ENCODE peak calls at places on chromosomes 5 and 9, in four cellular contexts. V is Karpas-422, E is neuronal stem cell, W is OCI-LY7. O is an unnamed sample.

GRCh38 chr9:124212381-124213050 is 45.2 kb upstream of the NEK6 start:
- DNase-seq in V (no peak), E (no peak), W (no peak), O (no peak)

GRCh38 chr5:113050606-113051391 is 74.2 kb downstream of the DCP2 start:
- DNase-seq in V (no peak), W (no peak), E (no peak), O (peak; percentile 72)

GRCh38 chr9:13145340-13145739 is 134.2 kb downstream of the MPDZ start:
- DNase-seq in W (no peak), V (no peak), E (no peak), O (no peak)

GRCh38 chr5:142843029-142843905 is 73.1 kb downstream of the ARHGAP26 start:
- DNase-seq in V (no peak), W (no peak), E (no peak), O (no peak)

GRCh38 chr9:91775011-91775707 is 174.9 kb downstream of the ROR2 start:
- DNase-seq in V (peak; percentile 88), W (peak; percentile 69), E (peak; percentile 69), O (peak; percentile 68)

GRCh38 chr9:129491486-129491855 is 129.4 kb downstream of the C9orf50 start:
- DNase-seq in V (no peak), E (no peak), W (no peak), O (no peak)

GRCh38 chr9:96874947-96875459 is 20.7 kb upstream of the ZNF782 start:
- DNase-seq in E (no peak), W (peak; percentile 70), V (no peak), O (peak; percentile 71)

GRCh38 chr5:172076783-172077244 is 70.4 kb upstream of the FBXW11 start:
- DNase-seq in W (no peak), E (no peak), V (no peak), O (no peak)

GRCh38 chr5:179549973-179550510 is 312 bp upstream of the RUFY1 start:
- DNase-seq in W (peak; percentile 80), V (peak; percentile 91), E (peak; percentile 42), O (no peak)

GRCh38 chr9:135095470-135096407 is 8.3 kb downstream of the OLFM1 start:
- DNase-seq in V (peak; percentile 43), W (no peak), E (no peak), O (no peak)

GRCh38 chr9:79447760-79448159 is 124.0 kb upstream of the TLE4 start:
- DNase-seq in W (no peak), E (no peak), V (no peak), O (no peak)

GRCh38 chr5:2187687-2188086 is 305.0 kb upstream of the IRX4 start:
- DNase-seq in E (no peak), V (no peak), W (no peak), O (no peak)

GRCh38 chr5:123754167-123754840 is 242.3 kb downstream of the CSNK1G3 start:
- DNase-seq in E (no peak), V (no peak), W (no peak), O (no peak)

GRCh38 chr5:123753349-123754166 is 241.6 kb downstream of the CSNK1G3 start:
- DNase-seq in V (no peak), E (no peak), W (no peak), O (no peak)

GRCh38 chr5:123754903-123755302 is 242.9 kb downstream of the CSNK1G3 start:
- DNase-seq in W (no peak), E (no peak), V (no peak), O (no peak)

GRCh38 chr5:123755587-123756324 is 243.8 kb downstream of the CSNK1G3 start:
- DNase-seq in V (no peak), E (no peak), W (no peak), O (no peak)

DNA sequence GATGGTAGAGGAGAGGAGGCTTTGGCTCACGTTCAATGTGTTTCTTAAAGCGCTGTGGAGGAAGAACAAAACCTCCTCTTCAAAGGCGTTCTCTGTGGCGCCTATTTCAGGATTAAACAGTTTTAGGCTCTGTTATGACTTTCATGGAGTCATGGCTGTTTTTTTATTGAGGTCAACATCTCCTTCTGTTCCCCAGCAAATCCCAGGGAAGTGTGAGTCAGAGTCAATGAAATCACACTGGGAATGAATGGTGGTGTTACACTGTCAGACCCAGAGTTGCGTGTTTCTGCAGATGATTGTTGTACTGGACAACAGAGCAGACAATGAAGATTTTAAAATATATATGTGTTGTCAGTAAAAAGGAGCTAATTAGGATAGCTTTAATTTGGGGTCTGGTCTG is 240.6 kb downstream of the CSNK1G3 start:
- DNase-seq in E (no peak), V (no peak), W (no peak), O (no peak)
- H2AFZ ChIP-seq in E (peak overlapping the region; percentile 69), V (no peak overlapping the region), W (no peak overlapping the region), O (no peak overlapping the region)

DNA sequence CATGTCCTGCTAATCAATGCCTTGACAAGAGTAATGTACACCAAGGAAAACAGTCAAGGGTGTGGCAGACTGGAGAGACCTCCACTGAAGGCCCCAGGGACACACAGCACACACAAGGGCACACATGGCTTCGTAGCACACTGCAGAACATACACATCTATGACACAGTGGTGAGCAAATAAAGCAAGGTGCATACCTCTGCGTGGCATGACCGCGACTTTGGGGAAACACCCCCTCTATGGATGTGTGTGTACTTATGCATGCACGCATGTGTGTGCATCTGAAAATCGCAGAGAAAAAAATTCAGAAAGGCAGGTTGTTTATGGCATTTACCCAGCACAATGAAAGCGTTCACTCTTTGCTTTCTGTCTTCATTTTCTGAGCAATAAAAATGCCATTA is 20.5 kb downstream of the SEMA4D start:
- DNase-seq in V (no peak), W (no peak), E (no peak), O (no peak)
- H2AFZ ChIP-seq in V (no peak overlapping the region), W (no peak overlapping the region), E (no peak overlapping the region), O (no peak overlapping the region)

DNA sequence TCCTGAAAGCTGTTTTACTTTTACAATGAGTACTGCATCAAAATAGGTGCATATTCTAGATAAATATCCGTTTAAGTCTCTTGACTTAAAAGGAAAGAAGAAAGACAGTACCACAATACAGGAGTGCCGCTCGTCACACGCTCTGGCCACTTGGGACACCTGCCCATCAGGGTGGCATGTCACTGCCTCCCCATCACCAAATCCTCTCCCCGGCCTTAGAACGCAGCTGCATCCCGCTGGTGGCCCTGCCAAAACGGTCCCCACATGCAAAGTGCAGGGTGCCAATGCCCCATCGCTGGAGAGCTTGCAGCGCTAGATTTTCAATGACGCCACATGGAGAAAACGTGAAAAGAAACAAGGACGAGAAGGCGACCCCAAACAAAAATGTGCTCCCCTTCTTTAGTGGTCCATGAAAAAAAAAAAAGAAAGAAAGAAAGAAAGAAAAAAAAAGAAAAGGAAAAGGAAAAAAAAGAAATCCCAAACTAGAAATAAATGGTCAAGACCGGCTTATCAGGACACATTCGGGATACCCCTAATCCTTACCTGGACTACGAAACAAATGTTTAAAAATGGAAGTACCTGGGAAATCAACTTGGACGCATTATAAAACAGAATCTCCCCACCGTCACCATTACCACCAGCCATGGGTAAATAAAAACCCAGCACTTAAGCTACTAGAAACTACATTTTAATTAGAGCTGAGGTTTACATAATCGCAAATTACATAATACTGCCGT is 1.1 kb downstream of the ANKH start:
- DNase-seq in E (no peak), W (peak; percentile 79), V (no peak), O (peak; percentile 77)
- H2AFZ ChIP-seq in E (peak overlapping the region; percentile 98), W (peak overlapping the region; percentile 45), V (no peak overlapping the region), O (peak overlapping the region; percentile 74)

DNA sequence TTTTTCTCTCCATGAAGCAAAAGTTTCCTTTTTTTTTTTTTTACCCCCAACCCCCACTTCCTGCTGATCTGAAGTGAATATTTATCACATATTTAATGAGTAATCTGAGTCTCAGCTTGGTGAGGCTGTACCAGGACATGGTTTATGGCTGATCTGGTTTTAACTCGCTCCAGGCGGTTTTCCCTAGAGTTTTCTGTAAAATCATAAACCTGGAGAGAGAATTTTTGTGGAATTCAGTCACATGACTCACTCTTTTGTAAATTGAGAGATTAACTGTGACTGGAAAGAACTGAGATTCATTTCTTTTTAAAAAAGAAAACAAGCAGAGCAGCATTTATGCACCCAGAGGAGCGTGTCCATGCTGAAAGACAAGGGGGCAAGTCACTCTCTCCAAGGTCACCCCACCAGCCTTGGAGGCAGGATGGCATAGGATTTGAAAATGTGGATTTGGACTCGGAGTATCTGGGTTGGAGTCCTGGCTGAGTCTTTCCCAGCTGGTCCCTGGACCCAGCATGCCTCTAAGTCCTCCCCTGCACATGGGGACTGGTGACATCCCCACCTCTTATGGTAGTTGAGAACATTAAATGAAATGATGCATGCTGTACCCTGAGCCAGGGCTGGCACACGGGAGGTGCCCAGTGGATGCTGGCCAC is 81.8 kb downstream of the ZNF618 start:
- DNase-seq in V (no peak), E (no peak), W (no peak), O (no peak)
- H2AFZ ChIP-seq in V (no peak overlapping the region), E (no peak overlapping the region), W (no peak overlapping the region), O (no peak overlapping the region)

GRCh38 chr9:24900179-24900578 is 354.5 kb upstream of the IZUMO3 start:
- DNase-seq in E (no peak), V (no peak), W (no peak), O (no peak)
- H2AFZ ChIP-seq in E (no peak overlapping the region), V (no peak overlapping the region), W (no peak overlapping the region), O (no peak overlapping the region)

DNA sequence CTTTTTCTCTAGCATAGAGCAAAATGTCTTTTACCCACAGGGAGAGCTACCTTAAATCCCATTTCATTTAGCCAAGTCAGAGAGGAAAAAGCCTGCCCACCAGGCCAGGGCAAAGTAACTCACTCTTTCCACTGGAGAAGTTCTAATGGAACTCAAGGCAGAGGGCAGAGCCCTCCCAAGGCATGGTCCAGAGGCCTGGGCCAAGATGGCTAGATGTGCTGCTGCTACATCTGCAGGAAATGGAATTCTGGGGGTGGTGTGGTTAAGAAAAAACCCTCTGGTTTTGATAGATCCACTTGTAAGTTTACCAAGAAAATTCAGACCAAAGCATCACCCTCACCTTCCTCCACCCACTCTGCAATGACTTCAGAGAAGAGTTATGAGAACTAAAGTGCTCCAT is 37.3 kb downstream of the CSF2 start:
- DNase-seq in V (no peak), E (no peak), W (no peak), O (no peak)
- H2AFZ ChIP-seq in V (no peak overlapping the region), E (no peak overlapping the region), W (peak overlapping the region; percentile 19), O (no peak overlapping the region)

DNA sequence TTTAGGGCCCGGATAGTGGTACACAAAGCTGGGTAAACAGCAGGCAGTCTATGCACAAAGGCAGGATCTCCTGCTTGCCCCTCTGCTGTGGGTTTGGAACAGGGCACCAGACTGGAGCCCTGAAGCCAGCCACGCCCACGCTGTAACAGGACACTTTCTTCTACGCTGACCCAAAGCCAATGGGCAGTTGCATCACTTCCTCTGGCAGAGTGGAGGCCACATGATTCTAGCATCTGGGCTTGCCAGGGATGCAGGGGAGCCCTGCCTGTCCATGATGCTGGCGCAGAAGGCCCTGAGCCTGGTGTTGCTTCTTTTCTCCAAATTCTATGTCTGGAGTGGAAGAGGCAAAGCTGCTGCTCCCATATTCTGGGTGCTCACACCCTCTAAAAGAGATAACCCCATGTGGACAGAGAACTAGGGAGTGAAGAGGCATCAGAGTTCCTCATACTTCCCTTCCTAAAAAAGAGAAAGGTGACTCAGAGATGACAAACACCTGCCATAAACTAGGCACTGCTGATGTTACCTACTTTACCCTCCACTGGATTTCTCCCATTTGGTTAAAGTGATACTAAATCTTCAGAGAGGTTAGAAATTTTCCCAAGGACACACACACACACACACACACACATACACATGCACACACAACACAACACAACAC is 260.3 kb upstream of the KLF4 start:
- DNase-seq in E (no peak), V (no peak), W (no peak), O (no peak)
- H2AFZ ChIP-seq in E (peak overlapping the region; percentile 39), V (no peak overlapping the region), W (no peak overlapping the region), O (no peak overlapping the region)

DNA sequence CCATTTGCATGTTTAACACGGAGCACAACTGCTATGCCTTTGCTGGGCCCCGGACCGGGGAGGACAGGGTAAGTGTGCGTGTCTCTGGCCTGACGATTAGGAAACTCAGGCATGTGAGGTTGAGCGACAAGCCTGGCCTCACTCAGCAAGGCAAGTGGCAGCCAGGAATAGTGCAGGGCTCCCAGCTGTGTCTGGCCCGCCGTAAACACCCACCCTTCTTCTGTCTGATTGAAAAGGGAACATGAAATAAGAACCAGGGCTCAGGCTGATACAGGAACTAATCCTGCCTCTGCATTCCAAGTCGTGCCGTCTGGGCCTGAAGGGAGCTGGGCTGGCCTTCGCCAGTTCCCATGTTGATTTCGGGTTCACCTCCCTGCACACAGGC is 22.2 kb downstream of the FAM78A start:
- DNase-seq in V (peak; percentile 98), W (peak; percentile 82), E (no peak), O (no peak)
- H2AFZ ChIP-seq in V (no peak overlapping the region), W (peak overlapping the region; percentile 75), E (peak overlapping the region; percentile 71), O (no peak overlapping the region)

O was measured in MM.1S.